ENCODE peak calls at places on chromosome 9, in six cellular contexts. U is hypothalamus; K is iPS DF 6.9; G is AG10803; I is omental fat pad; Z is stimulated activated CD4-positive, alpha-beta T cell treated with anti-CD3 and anti-CD28 coated beads, Interleukin-12 subunit alpha, Interleukin-12 subunit beta, amount 100 ng/mL, for 48 hours. J is an unnamed sample.
A peak's percentile ranks its signal among the peaks of the same experiment; 100 is the strongest.

GRCh38 chr9:123401879-123402513 is 46.0 kb downstream of the CRB2 start:
- DNase-seq in U (no peak), K (no peak), G (peak; percentile 53), I (no peak), Z (no peak), J (peak; percentile 55)

GRCh38 chr9:92715488-92716231 is 45.7 kb upstream of the IPPK start:
- DNase-seq in U (no peak), K (no peak), G (peak; percentile 47), I (no peak), Z (no peak), J (no peak)

GRCh38 chr9:120713257-120714087 is 798 bp downstream of the MEGF9 start:
- DNase-seq in U (no peak), K (no peak), G (no peak), I (no peak), Z (no peak), J (peak; percentile 21)

GRCh38 chr9:98047002-98047401 is 9.5 kb upstream of the NANS start:
- DNase-seq in U (no peak), K (no peak), G (no peak), I (no peak), Z (no peak), J (no peak)

GRCh38 chr9:129697956-129698757 is 32.7 kb downstream of the PRRX2 start:
- DNase-seq in U (no peak), K (no peak), G (peak; percentile 88), I (peak; percentile 35), Z (no peak), J (peak; percentile 68)

GRCh38 chr9:14323969-14324366 is 10.0 kb upstream of the NFIB start:
- DNase-seq in U (no peak), K (no peak), G (no peak), I (no peak), Z (no peak), J (no peak)

GRCh38 chr9:73269430-73270101 is 117.9 kb downstream of the ANXA1 start:
- DNase-seq in U (no peak), K (no peak), G (peak; percentile 1), I (no peak), Z (no peak), J (peak; percentile 6)

GRCh38 chr9:88060746-88061145 is 77.5 kb downstream of the SPATA31C2 start:
- DNase-seq in U (no peak), K (no peak), G (no peak), I (no peak), Z (no peak), J (no peak)

GRCh38 chr9:84959339-84959738 is 289.8 kb downstream of the NTRK2 start:
- DNase-seq in U (no peak), K (no peak), G (no peak), I (no peak), Z (no peak), J (no peak)

GRCh38 chr9:108994695-108995094 is 18.6 kb downstream of the CTNNAL1 start:
- DNase-seq in U (no peak), K (no peak), G (peak; percentile 17), I (no peak), Z (no peak), J (peak; percentile 19)

GRCh38 chr9:88535226-88535931 is 401 bp downstream of the NXNL2 start:
- DNase-seq in U (no peak), K (no peak), G (no peak), I (no peak), Z (no peak), J (peak; percentile 36)

GRCh38 chr9:128254855-128255759 is 20.7 kb downstream of the GOLGA2 start:
- DNase-seq in U (peak; percentile 20), K (no peak), G (peak; percentile 51), I (peak; percentile 62), Z (peak; percentile 38), J (peak; percentile 65)

GRCh38 chr9:114722363-114722695 is 40.3 kb upstream of the TEX48 start:
- DNase-seq in U (no peak), K (no peak), G (no peak), I (no peak), Z (no peak), J (no peak)

GRCh38 chr9:112283854-112284253 is 49.6 kb downstream of the PTBP3 start:
- DNase-seq in U (no peak), K (no peak), G (no peak), I (no peak), Z (no peak), J (no peak)

GRCh38 chr9:120792898-120793765 is at the start of gene FBXW2:
- DNase-seq in U (peak; percentile 84), K (peak; percentile 74), G (peak; percentile 86), I (peak; percentile 66), Z (peak; percentile 86), J (peak; percentile 91)

GRCh38 chr9:78932849-78933627 is 636.1 kb downstream of the PSAT1 start:
- DNase-seq in U (no peak), K (no peak), G (peak; percentile 70), I (no peak), Z (no peak), J (peak; percentile 89)

GRCh38 chr9:87684627-87685204 is 41.2 kb upstream of the CTSL start:
- DNase-seq in U (peak; percentile 32), K (peak; percentile 16), G (peak; percentile 19), I (peak; percentile 51), Z (no peak), J (peak; percentile 47)

GRCh38 chr9:15308511-15308910 is 1.5 kb upstream of the TTC39B start:
- DNase-seq in U (no peak), K (no peak), G (peak; percentile 81), I (no peak), Z (no peak), J (peak; percentile 91)

GRCh38 chr9:112361602-112362001 is 18.3 kb upstream of the HSDL2 start:
- DNase-seq in U (no peak), K (no peak), G (peak; percentile 49), I (no peak), Z (peak; percentile 56), J (peak; percentile 56)

GRCh38 chr9:91302831-91303230 is 58.9 kb downstream of the AUH start:
- DNase-seq in U (no peak), K (no peak), G (peak; percentile 81), I (no peak), Z (no peak), J (peak; percentile 92)

J was measured in EH.